ENCODE peak calls at places on chromosomes 4 and X, in six cellular contexts. One of them, this sample, is unnamed.
A peak's percentile ranks its signal among the peaks of the same experiment; 100 is the strongest.

GRCh38 chr4:28287837-28288236 is 1427.2 kb downstream of the STIM2 start:
- DNase-seq in sigmoid colon: no peak
- DNase-seq in ovary: no peak
- DNase-seq in Panc1: no peak
- DNase-seq in lung: no peak
- DNase-seq in IMR-90: peak; percentile 100
- DNase-seq in this sample: no peak

GRCh38 chrX:97326456-97326855 is 442.7 kb downstream of the RPA4 start:
- DNase-seq in sigmoid colon: no peak
- DNase-seq in ovary: no peak
- DNase-seq in Panc1: no peak
- DNase-seq in lung: no peak
- DNase-seq in IMR-90: peak; percentile 19
- DNase-seq in this sample: no peak

GRCh38 chr4:67020079-67020807 is 525.1 kb downstream of the CENPC start:
- DNase-seq in sigmoid colon: no peak
- DNase-seq in ovary: no peak
- DNase-seq in Panc1: no peak
- DNase-seq in lung: no peak
- DNase-seq in IMR-90: no peak
- DNase-seq in this sample: no peak

GRCh38 chrX:40012039-40012799 is 85.5 kb downstream of the BCOR start:
- DNase-seq in sigmoid colon: peak; percentile 75
- DNase-seq in ovary: peak; percentile 46
- DNase-seq in Panc1: no peak
- DNase-seq in lung: no peak
- DNase-seq in IMR-90: peak; percentile 71
- DNase-seq in this sample: peak; percentile 10

GRCh38 chr4:74755486-74755885 is 38.8 kb downstream of the BTC start:
- DNase-seq in sigmoid colon: peak; percentile 76
- DNase-seq in ovary: no peak
- DNase-seq in Panc1: no peak
- DNase-seq in lung: peak; percentile 51
- DNase-seq in IMR-90: no peak
- DNase-seq in this sample: no peak

GRCh38 chr4:180563977-180564376 is 1679.2 kb upstream of the TENM3 start:
- DNase-seq in sigmoid colon: no peak
- DNase-seq in ovary: no peak
- DNase-seq in Panc1: no peak
- DNase-seq in lung: no peak
- DNase-seq in IMR-90: no peak
- DNase-seq in this sample: no peak

GRCh38 chr4:87414806-87415205 is 7.6 kb upstream of the NUDT9 start:
- DNase-seq in sigmoid colon: no peak
- DNase-seq in ovary: no peak
- DNase-seq in Panc1: no peak
- DNase-seq in lung: no peak
- DNase-seq in IMR-90: no peak
- DNase-seq in this sample: no peak

GRCh38 chr4:133997440-133997839 is 204.1 kb downstream of the PABPC4L start:
- DNase-seq in sigmoid colon: no peak
- DNase-seq in ovary: no peak
- DNase-seq in Panc1: no peak
- DNase-seq in lung: no peak
- DNase-seq in IMR-90: peak; percentile 6
- DNase-seq in this sample: no peak

GRCh38 chr4:11028334-11028733 is 343.8 kb upstream of the CLNK start:
- DNase-seq in sigmoid colon: no peak
- DNase-seq in ovary: no peak
- DNase-seq in Panc1: no peak
- DNase-seq in lung: no peak
- DNase-seq in IMR-90: no peak
- DNase-seq in this sample: no peak

GRCh38 chrX:153900806-153901752 is 3.4 kb upstream of the AVPR2 start:
- DNase-seq in sigmoid colon: peak; percentile 86
- DNase-seq in ovary: no peak
- DNase-seq in Panc1: no peak
- DNase-seq in lung: peak; percentile 41
- DNase-seq in IMR-90: peak; percentile 87
- DNase-seq in this sample: peak; percentile 50

GRCh38 chrX:103791233-103791632 is 14.6 kb downstream of the PLP1 start:
- DNase-seq in sigmoid colon: no peak
- DNase-seq in ovary: no peak
- DNase-seq in Panc1: no peak
- DNase-seq in lung: no peak
- DNase-seq in IMR-90: peak; percentile 27
- DNase-seq in this sample: no peak

GRCh38 chrX:53073115-53073581 is 9.0 kb upstream of the TSPYL2 start:
- DNase-seq in sigmoid colon: no peak
- DNase-seq in ovary: no peak
- DNase-seq in Panc1: no peak
- DNase-seq in lung: no peak
- DNase-seq in IMR-90: no peak
- DNase-seq in this sample: no peak

GRCh38 chr4:31097999-31098398 is 377.8 kb downstream of the PCDH7 start:
- DNase-seq in sigmoid colon: no peak
- DNase-seq in ovary: no peak
- DNase-seq in Panc1: no peak
- DNase-seq in lung: no peak
- DNase-seq in IMR-90: no peak
- DNase-seq in this sample: no peak

GRCh38 chrX:42466706-42467105 is 311.3 kb downstream of the PPP1R2C start:
- DNase-seq in sigmoid colon: no peak
- DNase-seq in ovary: no peak
- DNase-seq in Panc1: no peak
- DNase-seq in lung: no peak
- DNase-seq in IMR-90: no peak
- DNase-seq in this sample: no peak

GRCh38 chrX:46326161-46326560 is 219.1 kb downstream of the ZNF674 start:
- DNase-seq in sigmoid colon: no peak
- DNase-seq in ovary: no peak
- DNase-seq in Panc1: no peak
- DNase-seq in lung: no peak
- DNase-seq in IMR-90: peak; percentile 15
- DNase-seq in this sample: no peak

GRCh38 chr4:820230-821172 is 5.4 kb downstream of the CPLX1 start:
- DNase-seq in sigmoid colon: peak; percentile 58
- DNase-seq in ovary: no peak
- DNase-seq in Panc1: no peak
- DNase-seq in lung: no peak
- DNase-seq in IMR-90: no peak
- DNase-seq in this sample: no peak

GRCh38 chrX:69210513-69211065 is 45.3 kb upstream of the PJA1 start:
- DNase-seq in sigmoid colon: no peak
- DNase-seq in ovary: no peak
- DNase-seq in Panc1: no peak
- DNase-seq in lung: no peak
- DNase-seq in IMR-90: peak; percentile 19
- DNase-seq in this sample: no peak

GRCh38 chr4:148015058-148015457 is 283.2 kb downstream of the ARHGAP10 start:
- DNase-seq in sigmoid colon: no peak
- DNase-seq in ovary: no peak
- DNase-seq in Panc1: no peak
- DNase-seq in lung: no peak
- DNase-seq in IMR-90: no peak
- DNase-seq in this sample: no peak

GRCh38 chr4:136812100-136812880 is 720.0 kb downstream of the PCDH18 start:
- DNase-seq in sigmoid colon: no peak
- DNase-seq in ovary: no peak
- DNase-seq in Panc1: no peak
- DNase-seq in lung: no peak
- DNase-seq in IMR-90: no peak
- DNase-seq in this sample: no peak

GRCh38 chrX:65987856-65988255 is 52.0 kb downstream of the VSIG4 start:
- DNase-seq in sigmoid colon: no peak
- DNase-seq in ovary: no peak
- DNase-seq in Panc1: no peak
- DNase-seq in lung: no peak
- DNase-seq in IMR-90: no peak
- DNase-seq in this sample: no peak

GRCh38 chr4:137509855-137510282 is 22.4 kb downstream of the PCDH18 start:
- DNase-seq in sigmoid colon: no peak
- DNase-seq in ovary: no peak
- DNase-seq in Panc1: no peak
- DNase-seq in lung: no peak
- DNase-seq in IMR-90: no peak
- DNase-seq in this sample: no peak

GRCh38 chr4:121397941-121398601 is 17.3 kb upstream of the QRFPR start:
- DNase-seq in sigmoid colon: peak; percentile 80
- DNase-seq in ovary: no peak
- DNase-seq in Panc1: no peak
- DNase-seq in lung: no peak
- DNase-seq in IMR-90: no peak
- DNase-seq in this sample: no peak

GRCh38 chr4:113646456-113646809 is 115.1 kb downstream of the CAMK2D start:
- DNase-seq in sigmoid colon: no peak
- DNase-seq in ovary: no peak
- DNase-seq in Panc1: no peak
- DNase-seq in lung: no peak
- DNase-seq in IMR-90: peak; percentile 54
- DNase-seq in this sample: no peak

GRCh38 chr4:71287305-71287704 is 51.5 kb upstream of the SLC4A4 start:
- DNase-seq in sigmoid colon: no peak
- DNase-seq in ovary: no peak
- DNase-seq in Panc1: no peak
- DNase-seq in lung: no peak
- DNase-seq in IMR-90: peak; percentile 34
- DNase-seq in this sample: no peak

GRCh38 chr4:153577053-153577452 is 107.0 kb upstream of the TLR2 start:
- DNase-seq in sigmoid colon: no peak
- DNase-seq in ovary: no peak
- DNase-seq in Panc1: no peak
- DNase-seq in lung: no peak
- DNase-seq in IMR-90: no peak
- DNase-seq in this sample: no peak

GRCh38 chr4:89290727-89291126 is 16.9 kb downstream of the GPRIN3 start:
- DNase-seq in sigmoid colon: no peak
- DNase-seq in ovary: no peak
- DNase-seq in Panc1: no peak
- DNase-seq in lung: no peak
- DNase-seq in IMR-90: no peak
- DNase-seq in this sample: no peak
- H3K4me1 ChIP-seq in sigmoid colon: no peaks in the 10 kb centered on the region
- H3K4me1 ChIP-seq in ovary: no peaks in the 10 kb centered on the region
- H3K4me1 ChIP-seq in Panc1: no peaks in the 10 kb centered on the region
- H3K4me1 ChIP-seq in lung: peaks cover 2% of the 10 kb centered on the region
- H3K4me1 ChIP-seq in IMR-90: no peaks in the 10 kb centered on the region
- H3K4me1 ChIP-seq in this sample: peaks cover 53% of the 10 kb centered on the region

GRCh38 chr4:43471950-43472349 is 579.4 kb downstream of the GRXCR1 start:
- DNase-seq in sigmoid colon: no peak
- DNase-seq in ovary: no peak
- DNase-seq in Panc1: no peak
- DNase-seq in lung: no peak
- DNase-seq in IMR-90: no peak
- DNase-seq in this sample: no peak
- H3K9me3 ChIP-seq in sigmoid colon: no peaks in the 10 kb centered on the region
- H3K9me3 ChIP-seq in ovary: no peaks in the 10 kb centered on the region
- H3K9me3 ChIP-seq in Panc1: no peaks in the 10 kb centered on the region
- H3K9me3 ChIP-seq in lung: peaks cover 16% of the 10 kb centered on the region
- H3K9me3 ChIP-seq in IMR-90: peaks cover 10% of the 10 kb centered on the region
- H3K9me3 ChIP-seq in this sample: no peaks in the 10 kb centered on the region

GRCh38 chrX:100984818-100985217 is 15.3 kb downstream of the ARL13A start:
- DNase-seq in sigmoid colon: no peak
- DNase-seq in ovary: no peak
- DNase-seq in Panc1: no peak
- DNase-seq in lung: no peak
- DNase-seq in IMR-90: no peak
- DNase-seq in this sample: no peak

GRCh38 chrX:100976211-100976610 is 6.7 kb downstream of the ARL13A start:
- DNase-seq in sigmoid colon: no peak
- DNase-seq in ovary: no peak
- DNase-seq in Panc1: no peak
- DNase-seq in lung: no peak
- DNase-seq in IMR-90: peak; percentile 39
- DNase-seq in this sample: no peak

GRCh38 chrX:100980608-100981497 is 11.3 kb downstream of the ARL13A start:
- DNase-seq in sigmoid colon: no peak
- DNase-seq in ovary: no peak
- DNase-seq in Panc1: peak; percentile 61
- DNase-seq in lung: peak; percentile 55
- DNase-seq in IMR-90: peak; percentile 81
- DNase-seq in this sample: no peak

GRCh38 chrX:100975212-100975611 is 5.7 kb downstream of the ARL13A start:
- DNase-seq in sigmoid colon: no peak
- DNase-seq in ovary: no peak
- DNase-seq in Panc1: no peak
- DNase-seq in lung: no peak
- DNase-seq in IMR-90: peak; percentile 60
- DNase-seq in this sample: no peak

GRCh38 chrX:100979881-100980607 is 10.5 kb downstream of the ARL13A start:
- DNase-seq in sigmoid colon: no peak
- DNase-seq in ovary: no peak
- DNase-seq in Panc1: no peak
- DNase-seq in lung: no peak
- DNase-seq in IMR-90: peak; percentile 22
- DNase-seq in this sample: no peak
- H3K4me1 ChIP-seq in sigmoid colon: no peaks in the 10 kb centered on the region
- H3K4me1 ChIP-seq in ovary: no peaks in the 10 kb centered on the region
- H3K4me1 ChIP-seq in Panc1: no peaks in the 10 kb centered on the region
- H3K4me1 ChIP-seq in lung: no peaks in the 10 kb centered on the region
- H3K4me1 ChIP-seq in IMR-90: peaks cover 12% of the 10 kb centered on the region
- H3K4me1 ChIP-seq in this sample: no peaks in the 10 kb centered on the region

GRCh38 chr4:25787891-25788331 is 74.9 kb downstream of the SEL1L3 start:
- DNase-seq in sigmoid colon: no peak
- DNase-seq in ovary: no peak
- DNase-seq in Panc1: no peak
- DNase-seq in lung: peak; percentile 35
- DNase-seq in IMR-90: no peak
- DNase-seq in this sample: no peak

GRCh38 chr4:25790024-25790423 is 72.8 kb downstream of the SEL1L3 start:
- DNase-seq in sigmoid colon: no peak
- DNase-seq in ovary: no peak
- DNase-seq in Panc1: no peak
- DNase-seq in lung: no peak
- DNase-seq in IMR-90: no peak
- DNase-seq in this sample: no peak

GRCh38 chr4:25792200-25792791 is 70.5 kb downstream of the SEL1L3 start:
- DNase-seq in sigmoid colon: no peak
- DNase-seq in ovary: no peak
- DNase-seq in Panc1: no peak
- DNase-seq in lung: peak; percentile 54
- DNase-seq in IMR-90: no peak
- DNase-seq in this sample: no peak

GRCh38 chr4:25786497-25787065 is 76.2 kb downstream of the SEL1L3 start:
- DNase-seq in sigmoid colon: no peak
- DNase-seq in ovary: no peak
- DNase-seq in Panc1: no peak
- DNase-seq in lung: no peak
- DNase-seq in IMR-90: peak; percentile 70
- DNase-seq in this sample: no peak

DNA sequence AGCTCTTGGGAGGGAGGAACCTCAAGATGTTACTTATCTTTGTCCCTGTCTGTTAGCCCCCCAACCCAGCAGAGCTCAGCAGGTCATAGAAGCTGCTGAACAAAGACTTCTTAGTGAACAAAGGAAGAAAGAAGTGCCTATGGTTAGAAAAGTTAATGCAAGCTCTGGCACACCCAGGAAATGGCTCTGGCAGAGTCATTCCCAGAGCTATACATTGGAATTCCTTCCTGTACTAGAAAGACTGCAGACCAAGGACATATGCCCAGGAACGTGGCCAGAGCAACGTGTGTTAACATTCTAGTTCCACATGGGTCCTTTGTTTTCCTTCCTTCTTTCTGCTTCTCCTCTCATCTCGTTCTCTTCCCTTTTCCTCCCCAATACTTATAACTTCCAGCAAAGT is 73.9 kb downstream of the SEL1L3 start:
- DNase-seq in sigmoid colon: no peak
- DNase-seq in ovary: no peak
- DNase-seq in Panc1: no peak
- DNase-seq in lung: no peak
- DNase-seq in IMR-90: no peak
- DNase-seq in this sample: no peak
- H3K9me3 ChIP-seq in sigmoid colon: no peaks in the 10 kb centered on the region
- H3K9me3 ChIP-seq in ovary: no peaks in the 10 kb centered on the region
- H3K9me3 ChIP-seq in Panc1: no peaks in the 10 kb centered on the region
- H3K9me3 ChIP-seq in lung: no peaks in the 10 kb centered on the region
- H3K9me3 ChIP-seq in IMR-90: no peaks in the 10 kb centered on the region
- H3K9me3 ChIP-seq in this sample: no peaks in the 10 kb centered on the region

This sample was measured in CD8-positive, alpha-beta T cell.